ENCODE peak calls at places on chromosome 1, in eight cellular contexts. One of them, this sample, is unnamed.

GRCh38 chr1:41884256-41885240 is 34.2 kb downstream of the HIVEP3 start:
- DNase-seq in foreskin keratinocyte: no peak
- DNase-seq in GM23338: peak; percentile 24
- DNase-seq in glutamatergic neuron: no peak
- DNase-seq in retina: no peak
- DNase-seq in adrenal gland: no peak
- DNase-seq in NCI-H1436: no peak
- DNase-seq in upper lobe of right lung: no peak
- DNase-seq in this sample: no peak

GRCh38 chr1:168932539-168932938 is 174.0 kb upstream of the ATP1B1 start:
- DNase-seq in foreskin keratinocyte: no peak
- DNase-seq in GM23338: no peak
- DNase-seq in glutamatergic neuron: no peak
- DNase-seq in retina: no peak
- DNase-seq in adrenal gland: no peak
- DNase-seq in NCI-H1436: no peak
- DNase-seq in upper lobe of right lung: no peak
- DNase-seq in this sample: no peak

GRCh38 chr1:177431123-177431522 is 260.4 kb downstream of the BRINP2 start:
- DNase-seq in foreskin keratinocyte: no peak
- DNase-seq in GM23338: peak; percentile 35
- DNase-seq in glutamatergic neuron: no peak
- DNase-seq in retina: no peak
- DNase-seq in adrenal gland: no peak
- DNase-seq in NCI-H1436: no peak
- DNase-seq in upper lobe of right lung: no peak
- DNase-seq in this sample: no peak

GRCh38 chr1:153192697-153193096 is 10.5 kb upstream of the LELP1 start:
- DNase-seq in foreskin keratinocyte: no peak
- DNase-seq in GM23338: peak; percentile 88
- DNase-seq in glutamatergic neuron: peak; percentile 26
- DNase-seq in retina: peak; percentile 11
- DNase-seq in adrenal gland: no peak
- DNase-seq in NCI-H1436: peak; percentile 4
- DNase-seq in upper lobe of right lung: no peak
- DNase-seq in this sample: no peak

GRCh38 chr1:206578959-206579358 is 33.3 kb downstream of the EIF2D start:
- DNase-seq in foreskin keratinocyte: no peak
- DNase-seq in GM23338: no peak
- DNase-seq in glutamatergic neuron: no peak
- DNase-seq in retina: no peak
- DNase-seq in adrenal gland: no peak
- DNase-seq in NCI-H1436: no peak
- DNase-seq in upper lobe of right lung: no peak
- DNase-seq in this sample: no peak

GRCh38 chr1:241749924-241750695 is 97.9 kb upstream of the EXO1 start:
- DNase-seq in foreskin keratinocyte: no peak
- DNase-seq in GM23338: no peak
- DNase-seq in glutamatergic neuron: no peak
- DNase-seq in retina: no peak
- DNase-seq in adrenal gland: no peak
- DNase-seq in NCI-H1436: no peak
- DNase-seq in upper lobe of right lung: no peak
- DNase-seq in this sample: no peak

GRCh38 chr1:236862615-236863211 is 67.6 kb downstream of the MTR start:
- DNase-seq in foreskin keratinocyte: no peak
- DNase-seq in GM23338: no peak
- DNase-seq in glutamatergic neuron: no peak
- DNase-seq in retina: no peak
- DNase-seq in adrenal gland: peak; percentile 68
- DNase-seq in NCI-H1436: no peak
- DNase-seq in upper lobe of right lung: no peak
- DNase-seq in this sample: no peak

GRCh38 chr1:231099311-231099710 is 59.3 kb upstream of the FAM89A start:
- DNase-seq in foreskin keratinocyte: no peak
- DNase-seq in GM23338: no peak
- DNase-seq in glutamatergic neuron: no peak
- DNase-seq in retina: no peak
- DNase-seq in adrenal gland: no peak
- DNase-seq in NCI-H1436: no peak
- DNase-seq in upper lobe of right lung: no peak
- DNase-seq in this sample: no peak

GRCh38 chr1:110056284-110056680 is 14.2 kb downstream of the ALX3 start:
- DNase-seq in foreskin keratinocyte: no peak
- DNase-seq in GM23338: no peak
- DNase-seq in glutamatergic neuron: no peak
- DNase-seq in retina: no peak
- DNase-seq in adrenal gland: no peak
- DNase-seq in NCI-H1436: no peak
- DNase-seq in upper lobe of right lung: no peak
- DNase-seq in this sample: no peak

GRCh38 chr1:10673305-10673704 is 123.1 kb downstream of the CASZ1 start:
- DNase-seq in foreskin keratinocyte: no peak
- DNase-seq in GM23338: no peak
- DNase-seq in glutamatergic neuron: no peak
- DNase-seq in retina: peak; percentile 71
- DNase-seq in adrenal gland: no peak
- DNase-seq in NCI-H1436: no peak
- DNase-seq in upper lobe of right lung: no peak
- DNase-seq in this sample: no peak

GRCh38 chr1:244347942-244348341 is 103.8 kb downstream of the ADSS2 start:
- DNase-seq in foreskin keratinocyte: no peak
- DNase-seq in GM23338: no peak
- DNase-seq in glutamatergic neuron: no peak
- DNase-seq in retina: no peak
- DNase-seq in adrenal gland: no peak
- DNase-seq in NCI-H1436: peak; percentile 25
- DNase-seq in upper lobe of right lung: no peak
- DNase-seq in this sample: no peak

GRCh38 chr1:226548281-226549093 is at the start of gene STUM:
- DNase-seq in foreskin keratinocyte: no peak
- DNase-seq in GM23338: peak; percentile 68
- DNase-seq in glutamatergic neuron: peak; percentile 66
- DNase-seq in retina: peak; percentile 61
- DNase-seq in adrenal gland: peak; percentile 29
- DNase-seq in NCI-H1436: peak; percentile 45
- DNase-seq in upper lobe of right lung: peak; percentile 71
- DNase-seq in this sample: no peak

This sample was measured in SK-N-DZ.